ENCODE peak calls at places on chromosomes 4 and X, in seven cellular contexts. K, E, S, M, Y, X and Z are unnamed samples.

GRCh38 chr4:102694791-102695190 is 66.0 kb downstream of the MANBA start:
- DNase-seq in K (no peak), E (no peak), S (no peak), M (no peak), Y (no peak), X (no peak), Z (no peak)

GRCh38 chr4:26590639-26591038 is 6.8 kb downstream of the TBC1D19 start:
- DNase-seq in K (no peak), E (no peak), S (no peak), M (no peak), Y (no peak), X (no peak), Z (no peak)

GRCh38 chr4:24645765-24646550 is 61.6 kb upstream of the DHX15 start:
- DNase-seq in K (no peak), E (no peak), S (no peak), M (no peak), Y (no peak), X (no peak), Z (no peak)

GRCh38 chr4:1193206-1194027 is 21.0 kb upstream of the SPON2 start:
- DNase-seq in K (peak), E (peak), S (peak), M (peak), Y (peak), X (peak), Z (peak)

GRCh38 chrX:112803060-112803459 is 37.6 kb downstream of the AMOT start:
- DNase-seq in K (no peak), E (no peak), S (no peak), M (no peak), Y (no peak), X (no peak), Z (no peak)

GRCh38 chrX:124829930-124830329 is 483.6 kb downstream of the SH2D1A start:
- DNase-seq in K (no peak), E (no peak), S (no peak), M (no peak), Y (no peak), X (no peak), Z (no peak)

GRCh38 chrX:136625246-136625645 is 22.7 kb upstream of the CD40LG start:
- DNase-seq in K (no peak), E (no peak), S (no peak), M (no peak), Y (no peak), X (no peak), Z (no peak)

GRCh38 chrX:150833454-150834056 is 64.9 kb downstream of the CD99L2 start:
- DNase-seq in K (no peak), E (no peak), S (no peak), M (no peak), Y (no peak), X (no peak), Z (no peak)

GRCh38 chr4:53780736-53781400 is 189.6 kb upstream of the LNX1 start:
- DNase-seq in K (no peak), E (no peak), S (no peak), M (no peak), Y (no peak), X (no peak), Z (no peak)

GRCh38 chr4:24975505-24975904 is 55.2 kb downstream of the LGI2 start:
- DNase-seq in K (no peak), E (no peak), S (no peak), M (no peak), Y (no peak), X (no peak), Z (no peak)

GRCh38 chr4:61070269-61070668 is 129.9 kb upstream of the ADGRL3 start:
- DNase-seq in K (no peak), E (no peak), S (no peak), M (no peak), Y (no peak), X (no peak), Z (no peak)

GRCh38 chr4:88276952-88277710 is 7.2 kb downstream of the PPM1K start:
- DNase-seq in K (no peak), E (no peak), S (no peak), M (no peak), Y (no peak), X (no peak), Z (no peak)

GRCh38 chr4:41880840-41881831 is 54.1 kb upstream of the TMEM33 start:
- DNase-seq in K (no peak), E (no peak), S (no peak), M (no peak), Y (no peak), X (no peak), Z (no peak)

GRCh38 chrX:14010566-14010965 is 19.1 kb downstream of the GEMIN8 start:
- DNase-seq in K (no peak), E (no peak), S (no peak), M (no peak), Y (no peak), X (no peak), Z (no peak)

GRCh38 chr4:129682586-129682985 is 586.6 kb downstream of the C4orf33 start:
- DNase-seq in K (no peak), E (no peak), S (no peak), M (no peak), Y (no peak), X (no peak), Z (no peak)

GRCh38 chr4:153232768-153233167 is 28.5 kb downstream of the TRIM2 start:
- DNase-seq in K (no peak), E (no peak), S (no peak), M (no peak), Y (peak), X (peak), Z (no peak)

GRCh38 chr4:74032064-74032463 is 6.4 kb downstream of the CXCL3 start:
- DNase-seq in K (no peak), E (no peak), S (no peak), M (no peak), Y (no peak), X (no peak), Z (no peak)

GRCh38 chr4:83771113-83771705 is 235.3 kb downstream of the GPAT3 start:
- DNase-seq in K (no peak), E (no peak), S (no peak), M (no peak), Y (no peak), X (peak), Z (peak)

GRCh38 chr4:5753766-5754528 is 42.9 kb downstream of the EVC start:
- DNase-seq in K (no peak), E (no peak), S (no peak), M (no peak), Y (peak), X (no peak), Z (no peak)

GRCh38 chrX:106039920-106040319 is 1.4 kb upstream of the SERPINA7 start:
- DNase-seq in K (no peak), E (no peak), S (no peak), M (no peak), Y (no peak), X (no peak), Z (no peak)

GRCh38 chr4:175934492-175934891 is 122.4 kb upstream of the GPM6A start:
- DNase-seq in K (no peak), E (no peak), S (no peak), M (no peak), Y (no peak), X (no peak), Z (no peak)

GRCh38 chrX:20742106-20742505 is 475.4 kb upstream of the RPS6KA3 start:
- DNase-seq in K (no peak), E (no peak), S (no peak), M (no peak), Y (no peak), X (no peak), Z (no peak)

GRCh38 chrX:17737707-17738001 is 361 bp downstream of the SCML1 start:
- DNase-seq in K (no peak), E (no peak), S (no peak), M (no peak), Y (peak), X (no peak), Z (no peak)
- TF ChIP-seq POLR2A in K (no peak), E (no peak), S (no peak), M (no peak), Y (no peak), X (no peak), Z (no peak)

DNA sequence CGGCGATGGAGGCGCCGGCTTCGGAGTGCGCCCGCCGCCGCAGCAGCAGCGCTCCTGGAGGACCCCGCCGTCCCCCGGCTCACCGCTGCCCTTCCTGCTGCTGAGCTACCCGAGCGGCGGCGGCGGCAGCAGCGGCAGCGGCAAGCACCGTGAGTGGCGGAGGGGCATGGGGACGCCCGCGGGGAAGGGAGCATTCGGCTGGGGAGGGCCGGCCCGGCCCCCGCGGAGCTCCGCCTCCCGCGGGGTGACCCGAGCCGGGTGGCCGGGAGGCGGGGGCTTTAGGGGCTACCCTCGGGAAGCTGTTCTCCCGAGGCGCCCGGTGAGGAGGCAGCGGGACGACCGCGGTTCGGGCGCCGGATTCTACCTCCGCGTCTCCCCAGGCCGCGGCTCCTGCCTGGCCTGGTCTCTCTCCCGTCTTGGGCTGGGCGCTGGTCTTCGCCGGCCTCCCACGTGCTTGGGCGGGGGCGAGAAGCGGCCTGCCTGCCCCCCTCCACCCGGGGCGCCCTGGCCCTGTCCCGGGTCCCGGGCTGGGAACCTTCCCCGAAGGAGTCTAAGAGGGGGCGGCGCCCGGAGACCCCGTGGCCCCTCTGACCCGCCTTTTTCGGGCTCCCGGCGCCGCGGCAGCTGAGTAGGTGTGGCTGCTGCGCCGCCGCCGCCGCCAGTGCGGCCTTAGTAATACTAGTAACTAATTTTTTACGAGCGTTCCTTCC is 16.5 kb upstream of the RUFY3 start:
- DNase-seq in K (peak), E (peak), S (peak), M (peak), Y (peak), X (peak), Z (peak)
- TF ChIP-seq POLR2A in K (no peak), E (no peak), S (no peak), M (peak), Y (no peak), X (no peak), Z (no peak)

GRCh38 chr4:186104895-186105720 is 604 bp downstream of the FAM149A start:
- DNase-seq in K (peak), E (no peak), S (peak), M (peak), Y (no peak), X (peak), Z (peak)
- TF ChIP-seq POLR2A in K (no peak), E (no peak), S (no peak), M (no peak), Y (no peak), X (no peak), Z (no peak)

GRCh38 chr4:173531085-173531965 is 1.3 kb upstream of the HAND2 start:
- DNase-seq in K (peak), E (no peak), S (no peak), M (no peak), Y (no peak), X (no peak), Z (no peak)

GRCh38 chr4:173530326-173531062 is 465 bp upstream of the HAND2 start:
- DNase-seq in K (no peak), E (no peak), S (no peak), M (no peak), Y (no peak), X (no peak), Z (no peak)

GRCh38 chr4:173527103-173527876 is 2.7 kb downstream of the HAND2 start:
- DNase-seq in K (no peak), E (no peak), S (no peak), M (no peak), Y (no peak), X (no peak), Z (no peak)

GRCh38 chr4:173528378-173529321 is 1.4 kb downstream of the HAND2 start:
- DNase-seq in K (no peak), E (no peak), S (no peak), M (peak), Y (no peak), X (no peak), Z (no peak)

GRCh38 chr4:173529505-173530325 is at the start of gene HAND2:
- DNase-seq in K (peak), E (no peak), S (no peak), M (peak), Y (no peak), X (no peak), Z (no peak)
- TF ChIP-seq POLR2A in K (peak), E (no peak), S (peak), M (peak), Y (no peak), X (no peak), Z (no peak)

GRCh38 chr4:94410678-94411206 is 41.0 kb upstream of the PDLIM5 start:
- DNase-seq in K (peak), E (peak), S (no peak), M (peak), Y (peak), X (no peak), Z (no peak)

GRCh38 chr4:94413085-94413685 is 38.6 kb upstream of the PDLIM5 start:
- DNase-seq in K (no peak), E (no peak), S (no peak), M (no peak), Y (no peak), X (no peak), Z (no peak)

GRCh38 chr4:94411296-94411695 is 40.4 kb upstream of the PDLIM5 start:
- DNase-seq in K (no peak), E (no peak), S (no peak), M (no peak), Y (no peak), X (no peak), Z (no peak)

GRCh38 chr4:94409947-94410346 is 41.8 kb upstream of the PDLIM5 start:
- DNase-seq in K (no peak), E (no peak), S (no peak), M (no peak), Y (no peak), X (no peak), Z (no peak)

DNA sequence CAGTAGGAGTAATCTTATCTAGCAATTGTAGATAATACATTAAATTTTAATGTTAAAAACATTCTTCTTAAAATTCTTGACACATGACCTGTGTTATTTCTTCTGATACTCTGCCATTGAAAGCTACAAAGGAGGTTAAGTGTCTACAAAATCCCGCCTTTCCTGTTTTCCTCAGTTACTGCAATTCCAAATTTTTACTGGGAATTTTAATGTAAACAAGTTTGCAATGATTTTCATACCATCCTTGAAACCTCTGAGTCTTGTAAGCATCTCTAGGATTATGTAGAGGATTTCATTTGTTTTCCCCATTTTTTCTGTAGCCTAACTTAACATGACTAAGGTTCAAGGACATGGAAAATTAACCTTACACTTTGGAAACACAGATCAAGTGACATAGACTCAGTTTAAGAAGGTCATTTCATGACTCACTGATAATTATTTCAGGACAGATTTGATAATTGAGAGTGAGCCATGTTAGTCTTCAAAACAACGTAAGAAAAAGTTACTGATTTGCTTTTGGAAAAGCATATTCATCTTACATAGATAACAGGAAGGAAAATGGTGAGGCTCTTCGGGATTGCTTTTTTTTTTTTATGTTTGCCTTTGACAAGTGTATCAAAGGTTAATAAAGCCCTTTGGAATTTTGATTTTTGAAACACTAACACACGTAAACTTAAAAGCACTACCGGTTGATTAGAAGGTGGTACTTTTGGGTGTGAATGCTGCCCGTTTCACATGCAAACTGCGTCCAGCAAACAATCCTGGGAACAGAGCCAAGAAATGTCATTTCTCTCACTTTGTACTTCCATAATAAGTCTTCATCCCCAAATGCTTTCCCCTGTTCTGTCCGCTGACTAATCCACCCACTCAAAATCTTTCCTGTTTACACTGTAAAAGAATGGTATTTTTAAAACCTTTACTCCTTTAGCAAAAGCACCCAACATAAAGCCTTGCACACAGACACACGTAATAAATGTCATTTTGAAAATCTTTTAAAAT is 39.4 kb upstream of the PDLIM5 start:
- DNase-seq in K (peak), E (no peak), S (no peak), M (peak), Y (no peak), X (no peak), Z (no peak)
- TF ChIP-seq POLR2A in K (no peak), E (no peak), S (no peak), M (no peak), Y (no peak), X (no peak), Z (no peak)

DNA sequence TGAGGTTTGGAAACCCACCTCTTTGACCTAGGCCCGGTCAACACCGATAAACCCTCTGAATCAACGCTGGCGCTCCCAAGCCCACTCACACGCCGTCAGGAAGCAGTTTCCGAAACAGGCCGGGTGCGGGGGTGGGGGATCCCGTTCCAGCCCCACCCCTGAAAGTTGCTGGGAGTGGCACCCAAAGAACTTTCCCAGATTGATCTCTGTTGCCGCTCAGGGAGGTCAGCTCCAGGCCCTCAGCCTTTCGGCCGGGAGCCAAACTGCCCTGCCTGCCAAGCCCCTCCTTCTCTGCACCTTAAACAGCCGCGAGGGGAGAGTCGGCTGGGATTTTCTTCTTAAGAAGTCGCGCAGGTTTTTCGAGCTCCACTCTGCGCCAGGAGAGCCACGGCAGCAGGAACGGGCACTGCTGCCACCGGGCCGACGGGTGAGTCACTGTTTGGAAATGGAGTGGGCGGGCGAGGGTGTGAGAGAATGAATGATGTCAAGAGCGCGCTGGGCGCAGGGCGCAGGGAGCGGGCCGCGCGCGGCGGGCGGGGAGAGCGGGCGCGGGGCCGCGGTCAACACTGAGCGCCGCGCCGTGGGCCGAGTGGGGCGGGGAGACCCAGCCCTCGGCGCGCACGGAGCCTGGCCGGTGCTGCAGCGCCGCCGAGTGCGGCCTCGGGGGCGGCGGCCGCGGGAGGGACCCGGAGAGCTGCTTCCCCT is at the start of gene SGMS2:
- DNase-seq in K (peak), E (peak), S (peak), M (peak), Y (peak), X (peak), Z (peak)
- TF ChIP-seq POLR2A in K (peak), E (peak), S (peak), M (peak), Y (no peak), X (no peak), Z (no peak)

DNA sequence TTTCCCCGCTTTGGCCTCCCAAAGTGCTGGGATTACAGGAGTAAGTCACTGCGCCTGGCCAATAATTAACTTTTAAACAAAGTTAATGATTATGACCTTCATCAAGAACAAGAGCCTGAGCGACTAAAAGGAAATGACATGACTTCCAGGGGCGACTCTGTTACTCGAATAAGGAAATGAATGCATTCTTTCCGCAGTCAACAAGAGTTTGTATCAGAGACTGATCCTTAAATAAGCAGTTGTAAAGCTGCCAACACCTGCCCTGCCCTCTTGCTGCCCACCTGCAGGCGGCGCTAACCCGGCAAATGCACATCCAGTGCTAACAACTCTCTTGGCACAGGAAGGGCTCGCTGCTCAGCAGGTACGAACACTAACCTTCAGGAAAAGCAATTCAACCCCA is 27.3 kb downstream of the WDR1 start:
- DNase-seq in K (no peak), E (no peak), S (peak), M (no peak), Y (no peak), X (peak), Z (no peak)
- TF ChIP-seq POLR2A in K (no peak), E (no peak), S (no peak), M (no peak), Y (no peak), X (no peak), Z (no peak)